ENCODE peak calls at places on chromosome 17, in four cellular contexts. E is RCC 7860, L is GM12864, H is astrocyte of the spinal cord. P is an unnamed sample.

GRCh38 chr17:73429440-73430164 is 117.8 kb upstream of the CDC42EP4 start:
- DNase-seq in E (peak; percentile 48), L (peak; percentile 10), H (peak; percentile 59), P (peak; percentile 75)

GRCh38 chr17:72388765-72389473 is 268.1 kb downstream of the SOX9 start:
- DNase-seq in E (peak; percentile 97), L (no peak), H (peak; percentile 57), P (no peak)

GRCh38 chr17:17575360-17576251 is 15.9 kb downstream of the PEMT start:
- DNase-seq in E (no peak), L (no peak), H (no peak), P (no peak)

GRCh38 chr17:9473716-9474115 is 101.9 kb downstream of the STX8 start:
- DNase-seq in E (peak; percentile 93), H (peak; percentile 89), L (no peak), P (peak; percentile 2)

GRCh38 chr17:15944720-15945492 is at the start of gene ADORA2B:
- DNase-seq in L (no peak), H (peak; percentile 77), E (peak; percentile 30), P (peak; percentile 79)

GRCh38 chr17:66347661-66348604 is 45.5 kb downstream of the PRKCA start:
- DNase-seq in E (peak; percentile 57), H (peak; percentile 70), L (no peak), P (peak; percentile 9)

GRCh38 chr17:68431661-68432071 is 25.6 kb downstream of the WIPI1 start:
- DNase-seq in E (no peak), H (peak; percentile 30), L (no peak), P (no peak)

GRCh38 chr17:77479372-77479781 is 338.6 kb downstream of the SEC14L1 start:
- DNase-seq in L (no peak), H (peak; percentile 40), E (no peak), P (no peak)

GRCh38 chr17:59366773-59367656 is 35.6 kb downstream of the YPEL2 start:
- DNase-seq in L (no peak), E (no peak), H (peak; percentile 69), P (no peak)

GRCh38 chr17:3896108-3897099 is 3.6 kb upstream of the CAMKK1 start:
- DNase-seq in E (no peak), L (no peak), H (no peak), P (no peak)

GRCh38 chr17:57570740-57571344 is 174.3 kb downstream of the CCDC182 start:
- DNase-seq in H (peak; percentile 37), L (no peak), E (no peak), P (no peak)

GRCh38 chr17:45307290-45308015 is 9.4 kb downstream of the MAP3K14 start:
- DNase-seq in L (peak; percentile 83), H (peak; percentile 91), E (peak; percentile 56), P (peak; percentile 70)

GRCh38 chr17:19531780-19532501 is 1.7 kb upstream of the SLC47A1 start:
- DNase-seq in L (no peak), E (no peak), H (no peak), P (no peak)

GRCh38 chr17:11885051-11885450 is 112.2 kb downstream of the ZNF18 start:
- DNase-seq in L (no peak), H (no peak), E (no peak), P (no peak)

P was measured in RKO.